ENCODE peak calls at places on chromosomes 16 and 17, in seven cellular contexts. One of them, this sample, is unnamed. For H3K36me3, the result is how much of the 10 kb centered on the place peaks cover.

GRCh38 chr16:8686031-8686621 is 11.7 kb downstream of the ABAT start:
- DNase-seq in breast epithelium: peak
- DNase-seq in IMR-90: no peak
- DNase-seq in GM23248: no peak
- DNase-seq in Karpas-422: no peak
- DNase-seq in tibial nerve: no peak
- DNase-seq in CD8-positive, alpha-beta T cell: no peak
- DNase-seq in this sample: no peak

GRCh38 chr16:56777533-56777932 is 47.6 kb downstream of the NUP93 start:
- DNase-seq in tibial nerve: no peak
- DNase-seq in IMR-90: no peak
- DNase-seq in breast epithelium: no peak
- DNase-seq in CD8-positive, alpha-beta T cell: no peak
- DNase-seq in GM23248: peak
- DNase-seq in Karpas-422: no peak
- DNase-seq in this sample: no peak

GRCh38 chr17:13437966-13438779 is 163.6 kb downstream of the HS3ST3A1 start:
- DNase-seq in IMR-90: no peak
- DNase-seq in GM23248: peak
- DNase-seq in tibial nerve: no peak
- DNase-seq in breast epithelium: no peak
- DNase-seq in Karpas-422: no peak
- DNase-seq in CD8-positive, alpha-beta T cell: no peak
- DNase-seq in this sample: no peak

GRCh38 chr17:76000016-76000754 is 470 bp upstream of the CDK3 start:
- DNase-seq in Karpas-422: peak
- DNase-seq in GM23248: peak
- DNase-seq in CD8-positive, alpha-beta T cell: peak
- DNase-seq in tibial nerve: no peak
- DNase-seq in IMR-90: peak
- DNase-seq in breast epithelium: no peak
- DNase-seq in this sample: no peak

GRCh38 chr16:50219402-50219975 is 46.9 kb upstream of the ADCY7 start:
- DNase-seq in breast epithelium: no peak
- DNase-seq in GM23248: no peak
- DNase-seq in CD8-positive, alpha-beta T cell: no peak
- DNase-seq in tibial nerve: no peak
- DNase-seq in IMR-90: no peak
- DNase-seq in Karpas-422: no peak
- DNase-seq in this sample: no peak

GRCh38 chr17:7173687-7174602 is 5.2 kb downstream of the ASGR1 start:
- DNase-seq in Karpas-422: no peak
- DNase-seq in CD8-positive, alpha-beta T cell: peak
- DNase-seq in breast epithelium: no peak
- DNase-seq in tibial nerve: peak
- DNase-seq in GM23248: peak
- DNase-seq in IMR-90: no peak
- DNase-seq in this sample: peak

GRCh38 chr17:76119409-76120371 is 16.1 kb upstream of the EXOC7 start:
- DNase-seq in IMR-90: no peak
- DNase-seq in CD8-positive, alpha-beta T cell: no peak
- DNase-seq in breast epithelium: no peak
- DNase-seq in tibial nerve: no peak
- DNase-seq in GM23248: no peak
- DNase-seq in Karpas-422: no peak
- DNase-seq in this sample: no peak

GRCh38 chr17:55391764-55392467 is 29.7 kb downstream of the MMD start:
- DNase-seq in Karpas-422: no peak
- DNase-seq in CD8-positive, alpha-beta T cell: no peak
- DNase-seq in tibial nerve: no peak
- DNase-seq in breast epithelium: no peak
- DNase-seq in GM23248: no peak
- DNase-seq in IMR-90: no peak
- DNase-seq in this sample: no peak

GRCh38 chr17:15377608-15378007 is 36.2 kb upstream of the TEKT3 start:
- DNase-seq in breast epithelium: no peak
- DNase-seq in GM23248: peak
- DNase-seq in CD8-positive, alpha-beta T cell: no peak
- DNase-seq in IMR-90: peak
- DNase-seq in tibial nerve: no peak
- DNase-seq in Karpas-422: no peak
- DNase-seq in this sample: no peak

GRCh38 chr17:12282056-12282455 is 261.4 kb downstream of the MAP2K4 start:
- DNase-seq in CD8-positive, alpha-beta T cell: no peak
- DNase-seq in IMR-90: peak
- DNase-seq in breast epithelium: no peak
- DNase-seq in tibial nerve: no peak
- DNase-seq in GM23248: peak
- DNase-seq in Karpas-422: no peak
- DNase-seq in this sample: no peak

GRCh38 chr17:81354944-81355327 is 40.3 kb upstream of the BAHCC1 start:
- DNase-seq in Karpas-422: no peak
- DNase-seq in IMR-90: no peak
- DNase-seq in breast epithelium: no peak
- DNase-seq in CD8-positive, alpha-beta T cell: no peak
- DNase-seq in tibial nerve: no peak
- DNase-seq in GM23248: no peak
- DNase-seq in this sample: no peak

GRCh38 chr16:73071131-73071940 is 23.4 kb upstream of the ZFHX3 start:
- DNase-seq in IMR-90: no peak
- DNase-seq in CD8-positive, alpha-beta T cell: no peak
- DNase-seq in Karpas-422: no peak
- DNase-seq in breast epithelium: no peak
- DNase-seq in tibial nerve: no peak
- DNase-seq in GM23248: peak
- DNase-seq in this sample: peak

GRCh38 chr16:23584186-23585076 is 11.7 kb downstream of the NDUFAB1 start:
- DNase-seq in Karpas-422: no peak
- DNase-seq in tibial nerve: no peak
- DNase-seq in breast epithelium: no peak
- DNase-seq in GM23248: no peak
- DNase-seq in IMR-90: peak
- DNase-seq in CD8-positive, alpha-beta T cell: no peak
- DNase-seq in this sample: no peak

GRCh38 chr16:16163571-16163970 is 59.7 kb downstream of the ABCC6 start:
- DNase-seq in GM23248: no peak
- DNase-seq in Karpas-422: no peak
- DNase-seq in breast epithelium: no peak
- DNase-seq in IMR-90: no peak
- DNase-seq in CD8-positive, alpha-beta T cell: no peak
- DNase-seq in tibial nerve: no peak
- DNase-seq in this sample: no peak

GRCh38 chr16:10981697-10982216 is 37.4 kb downstream of the CLEC16A start:
- DNase-seq in breast epithelium: no peak
- DNase-seq in IMR-90: no peak
- DNase-seq in GM23248: peak
- DNase-seq in Karpas-422: peak
- DNase-seq in CD8-positive, alpha-beta T cell: no peak
- DNase-seq in tibial nerve: no peak
- DNase-seq in this sample: no peak

GRCh38 chr17:79669861-79670260 is 59.0 kb upstream of the RBFOX3 start:
- DNase-seq in GM23248: no peak
- DNase-seq in tibial nerve: no peak
- DNase-seq in IMR-90: no peak
- DNase-seq in Karpas-422: no peak
- DNase-seq in breast epithelium: peak
- DNase-seq in CD8-positive, alpha-beta T cell: no peak
- DNase-seq in this sample: no peak

GRCh38 chr16:2086136-2086742 is 38.5 kb downstream of the TSC2 start:
- DNase-seq in GM23248: no peak
- DNase-seq in CD8-positive, alpha-beta T cell: no peak
- DNase-seq in tibial nerve: no peak
- DNase-seq in IMR-90: no peak
- DNase-seq in Karpas-422: no peak
- DNase-seq in breast epithelium: no peak
- DNase-seq in this sample: no peak

GRCh38 chr17:38578229-38578628 is 27.5 kb downstream of the SRCIN1 start:
- DNase-seq in IMR-90: no peak
- DNase-seq in CD8-positive, alpha-beta T cell: no peak
- DNase-seq in breast epithelium: no peak
- DNase-seq in GM23248: no peak
- DNase-seq in Karpas-422: no peak
- DNase-seq in tibial nerve: no peak
- DNase-seq in this sample: no peak

GRCh38 chr17:63420868-63421680 is 25.0 kb downstream of the CYB561 start:
- DNase-seq in CD8-positive, alpha-beta T cell: no peak
- DNase-seq in Karpas-422: no peak
- DNase-seq in GM23248: no peak
- DNase-seq in tibial nerve: no peak
- DNase-seq in breast epithelium: no peak
- DNase-seq in IMR-90: no peak
- DNase-seq in this sample: no peak
- H3K36me3 ChIP-seq in CD8-positive, alpha-beta T cell: under half
- H3K36me3 ChIP-seq in Karpas-422: under half
- H3K36me3 ChIP-seq in GM23248: under half
- H3K36me3 ChIP-seq in tibial nerve: under half
- H3K36me3 ChIP-seq in breast epithelium: under half
- H3K36me3 ChIP-seq in IMR-90: half or more
- H3K36me3 ChIP-seq in this sample: under half

DNA sequence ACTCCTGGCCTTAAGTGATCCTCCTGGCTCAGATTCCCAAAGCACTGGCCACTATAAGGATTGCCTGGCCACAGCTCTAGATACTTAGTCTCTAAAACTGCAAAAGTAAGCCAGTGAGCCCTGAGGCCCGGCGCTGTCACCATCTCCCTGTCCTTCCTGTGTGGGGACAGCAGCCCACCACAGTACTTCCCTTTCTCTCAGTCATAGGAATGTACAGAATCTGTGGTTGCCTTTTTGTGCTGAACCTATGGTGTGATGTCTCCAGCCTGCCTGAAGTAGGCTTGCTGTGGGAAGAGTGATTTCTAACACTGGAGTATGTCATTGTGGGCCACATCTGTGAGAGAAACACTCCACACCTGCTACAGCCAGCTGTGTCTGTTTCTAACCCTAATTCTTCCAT is 24.7 kb downstream of the NTAN1 start:
- DNase-seq in breast epithelium: no peak
- DNase-seq in CD8-positive, alpha-beta T cell: peak
- DNase-seq in Karpas-422: no peak
- DNase-seq in GM23248: no peak
- DNase-seq in tibial nerve: no peak
- DNase-seq in IMR-90: no peak
- DNase-seq in this sample: no peak
- H3K36me3 ChIP-seq in breast epithelium: under half
- H3K36me3 ChIP-seq in CD8-positive, alpha-beta T cell: under half
- H3K36me3 ChIP-seq in Karpas-422: under half
- H3K36me3 ChIP-seq in GM23248: under half
- H3K36me3 ChIP-seq in tibial nerve: under half
- H3K36me3 ChIP-seq in IMR-90: half or more
- H3K36me3 ChIP-seq in this sample: under half

GRCh38 chr16:89280546-89281188 is 63.2 kb downstream of the ZNF778 start:
- DNase-seq in Karpas-422: no peak
- DNase-seq in tibial nerve: no peak
- DNase-seq in IMR-90: no peak
- DNase-seq in GM23248: no peak
- DNase-seq in CD8-positive, alpha-beta T cell: no peak
- DNase-seq in breast epithelium: no peak
- DNase-seq in this sample: no peak
- H3K36me3 ChIP-seq in Karpas-422: under half
- H3K36me3 ChIP-seq in tibial nerve: under half
- H3K36me3 ChIP-seq in IMR-90: half or more
- H3K36me3 ChIP-seq in GM23248: under half
- H3K36me3 ChIP-seq in CD8-positive, alpha-beta T cell: under half
- H3K36me3 ChIP-seq in breast epithelium: under half
- H3K36me3 ChIP-seq in this sample: half or more

GRCh38 chr17:28796062-28796461 is 46.5 kb downstream of the FAM222B start:
- DNase-seq in breast epithelium: no peak
- DNase-seq in IMR-90: no peak
- DNase-seq in CD8-positive, alpha-beta T cell: no peak
- DNase-seq in Karpas-422: no peak
- DNase-seq in tibial nerve: no peak
- DNase-seq in GM23248: no peak
- DNase-seq in this sample: no peak
- H3K36me3 ChIP-seq in breast epithelium: under half
- H3K36me3 ChIP-seq in IMR-90: under half
- H3K36me3 ChIP-seq in CD8-positive, alpha-beta T cell: under half
- H3K36me3 ChIP-seq in Karpas-422: under half
- H3K36me3 ChIP-seq in tibial nerve: under half
- H3K36me3 ChIP-seq in GM23248: under half
- H3K36me3 ChIP-seq in this sample: under half